ENCODE peak calls at places on chromosomes 6 and 20, in seven cellular contexts. One of them, this sample, is unnamed.

GRCh38 chr6:155090166-155090565 is 95.1 kb downstream of the TIAM2 start:
- DNase-seq in osteocyte: no peak
- DNase-seq in CD8-positive, alpha-beta T cell: no peak
- DNase-seq in epithelial cell of esophagus: no peak
- DNase-seq in neural progenitor cell: no peak
- DNase-seq in fibroblast of pulmonary artery: no peak
- DNase-seq in GM06990: no peak
- DNase-seq in this sample: no peak

GRCh38 chr6:83927470-83927869 is 68.0 kb downstream of the CYB5R4 start:
- DNase-seq in osteocyte: no peak
- DNase-seq in CD8-positive, alpha-beta T cell: no peak
- DNase-seq in epithelial cell of esophagus: no peak
- DNase-seq in neural progenitor cell: no peak
- DNase-seq in fibroblast of pulmonary artery: no peak
- DNase-seq in GM06990: no peak
- DNase-seq in this sample: no peak

GRCh38 chr6:43076928-43077809 is 1.1 kb downstream of the PTK7 start:
- DNase-seq in osteocyte: peak; percentile 85
- DNase-seq in CD8-positive, alpha-beta T cell: no peak
- DNase-seq in epithelial cell of esophagus: peak; percentile 67
- DNase-seq in neural progenitor cell: peak; percentile 78
- DNase-seq in fibroblast of pulmonary artery: peak; percentile 44
- DNase-seq in GM06990: no peak
- DNase-seq in this sample: peak; percentile 51

GRCh38 chr6:32169211-32169610 is 4.8 kb downstream of the EGFL8 start:
- DNase-seq in osteocyte: no peak
- DNase-seq in CD8-positive, alpha-beta T cell: no peak
- DNase-seq in epithelial cell of esophagus: no peak
- DNase-seq in neural progenitor cell: no peak
- DNase-seq in fibroblast of pulmonary artery: no peak
- DNase-seq in GM06990: no peak
- DNase-seq in this sample: no peak

GRCh38 chr6:42525132-42525531 is 38.7 kb upstream of the UBR2 start:
- DNase-seq in osteocyte: no peak
- DNase-seq in CD8-positive, alpha-beta T cell: no peak
- DNase-seq in epithelial cell of esophagus: no peak
- DNase-seq in neural progenitor cell: no peak
- DNase-seq in fibroblast of pulmonary artery: no peak
- DNase-seq in GM06990: no peak
- DNase-seq in this sample: no peak

GRCh38 chr6:82878812-82879211 is 186.8 kb downstream of the UBE3D start:
- DNase-seq in osteocyte: no peak
- DNase-seq in CD8-positive, alpha-beta T cell: no peak
- DNase-seq in epithelial cell of esophagus: no peak
- DNase-seq in neural progenitor cell: no peak
- DNase-seq in fibroblast of pulmonary artery: peak; percentile 31
- DNase-seq in GM06990: no peak
- DNase-seq in this sample: no peak

GRCh38 chr6:30555428-30556005 is 772 bp downstream of the GNL1 start:
- DNase-seq in osteocyte: no peak
- DNase-seq in CD8-positive, alpha-beta T cell: peak; percentile 28
- DNase-seq in epithelial cell of esophagus: peak; percentile 20
- DNase-seq in neural progenitor cell: peak; percentile 83
- DNase-seq in fibroblast of pulmonary artery: peak; percentile 36
- DNase-seq in GM06990: no peak
- DNase-seq in this sample: peak; percentile 24

GRCh38 chr6:98833101-98834059 is 994 bp upstream of the POU3F2 start:
- DNase-seq in osteocyte: no peak
- DNase-seq in CD8-positive, alpha-beta T cell: no peak
- DNase-seq in epithelial cell of esophagus: peak; percentile 33
- DNase-seq in neural progenitor cell: peak; percentile 77
- DNase-seq in fibroblast of pulmonary artery: peak; percentile 26
- DNase-seq in GM06990: peak; percentile 54
- DNase-seq in this sample: no peak

GRCh38 chr6:112253842-112254816 is at the start of gene LAMA4:
- DNase-seq in osteocyte: no peak
- DNase-seq in CD8-positive, alpha-beta T cell: no peak
- DNase-seq in epithelial cell of esophagus: peak; percentile 31
- DNase-seq in neural progenitor cell: peak; percentile 59
- DNase-seq in fibroblast of pulmonary artery: peak; percentile 88
- DNase-seq in GM06990: peak; percentile 10
- DNase-seq in this sample: peak; percentile 19

GRCh38 chr6:106537662-106538061 is 91.6 kb downstream of the RTN4IP1 start:
- DNase-seq in osteocyte: no peak
- DNase-seq in CD8-positive, alpha-beta T cell: no peak
- DNase-seq in epithelial cell of esophagus: no peak
- DNase-seq in neural progenitor cell: no peak
- DNase-seq in fibroblast of pulmonary artery: no peak
- DNase-seq in GM06990: no peak
- DNase-seq in this sample: no peak

DNA sequence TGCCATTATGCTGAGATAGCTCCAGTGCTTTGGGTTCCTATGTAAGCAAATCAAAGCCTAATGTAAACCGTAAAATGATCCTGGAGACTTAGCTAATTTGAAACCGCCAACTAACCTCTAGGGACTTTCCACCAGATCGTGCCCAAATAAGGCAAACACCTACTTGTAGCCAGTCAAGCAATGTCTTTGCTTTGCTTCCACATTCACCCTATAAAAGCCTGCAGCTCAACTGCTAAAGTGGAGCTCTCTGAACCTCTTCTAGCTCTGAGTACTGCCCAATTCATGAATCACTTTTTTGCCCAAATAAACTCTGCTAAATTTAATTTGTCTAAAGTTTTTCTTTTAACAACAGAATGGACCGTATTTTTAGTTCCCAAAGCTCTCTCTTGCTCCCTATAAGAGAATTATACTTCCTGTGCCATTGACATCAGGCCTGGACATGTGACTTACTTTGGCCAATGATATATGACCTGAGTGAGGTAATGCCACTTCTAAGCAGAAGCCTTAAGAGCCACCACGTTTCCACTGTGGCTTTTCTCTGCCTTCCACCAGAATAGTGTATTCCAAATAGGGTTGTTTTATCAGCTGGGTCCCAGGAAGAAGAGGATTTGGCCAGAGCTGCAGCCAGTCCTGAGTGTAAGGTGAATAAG is 34.8 kb upstream of the PSMF1 start:
- DNase-seq in osteocyte: no peak
- DNase-seq in CD8-positive, alpha-beta T cell: no peak
- DNase-seq in epithelial cell of esophagus: no peak
- DNase-seq in neural progenitor cell: no peak
- DNase-seq in fibroblast of pulmonary artery: no peak
- DNase-seq in GM06990: peak; percentile 10
- DNase-seq in this sample: no peak
- TF ChIP-seq CTCF in osteocyte: no peak
- TF ChIP-seq CTCF in CD8-positive, alpha-beta T cell: no peak
- TF ChIP-seq CTCF in epithelial cell of esophagus: no peak
- TF ChIP-seq CTCF in neural progenitor cell: no peak
- TF ChIP-seq CTCF in fibroblast of pulmonary artery: no peak
- TF ChIP-seq CTCF in GM06990: no peak
- TF ChIP-seq CTCF in this sample: no peak

GRCh38 chr20:884983-885952 is 30.9 kb downstream of the ANGPT4 start:
- DNase-seq in osteocyte: no peak
- DNase-seq in CD8-positive, alpha-beta T cell: no peak
- DNase-seq in epithelial cell of esophagus: peak; percentile 79
- DNase-seq in neural progenitor cell: peak; percentile 94
- DNase-seq in fibroblast of pulmonary artery: peak; percentile 53
- DNase-seq in GM06990: no peak
- DNase-seq in this sample: peak; percentile 54
- TF ChIP-seq CTCF in osteocyte: no peak
- TF ChIP-seq CTCF in CD8-positive, alpha-beta T cell: no peak
- TF ChIP-seq CTCF in epithelial cell of esophagus: peak; percentile 24
- TF ChIP-seq CTCF in neural progenitor cell: peak; percentile 52
- TF ChIP-seq CTCF in fibroblast of pulmonary artery: no peak
- TF ChIP-seq CTCF in GM06990: no peak
- TF ChIP-seq CTCF in this sample: peak; percentile 41

GRCh38 chr20:25341716-25342680 is 48.6 kb downstream of the ABHD12 start:
- DNase-seq in osteocyte: no peak
- DNase-seq in CD8-positive, alpha-beta T cell: no peak
- DNase-seq in epithelial cell of esophagus: peak; percentile 36
- DNase-seq in neural progenitor cell: no peak
- DNase-seq in fibroblast of pulmonary artery: peak; percentile 3
- DNase-seq in GM06990: no peak
- DNase-seq in this sample: no peak

GRCh38 chr20:25336561-25337422 is 53.8 kb downstream of the ABHD12 start:
- DNase-seq in osteocyte: no peak
- DNase-seq in CD8-positive, alpha-beta T cell: no peak
- DNase-seq in epithelial cell of esophagus: peak; percentile 81
- DNase-seq in neural progenitor cell: peak; percentile 35
- DNase-seq in fibroblast of pulmonary artery: peak; percentile 61
- DNase-seq in GM06990: no peak
- DNase-seq in this sample: no peak

GRCh38 chr20:25340380-25340779 is 50.3 kb downstream of the ABHD12 start:
- DNase-seq in osteocyte: no peak
- DNase-seq in CD8-positive, alpha-beta T cell: no peak
- DNase-seq in epithelial cell of esophagus: no peak
- DNase-seq in neural progenitor cell: no peak
- DNase-seq in fibroblast of pulmonary artery: no peak
- DNase-seq in GM06990: no peak
- DNase-seq in this sample: no peak

GRCh38 chr20:25339608-25340007 is 51.0 kb downstream of the ABHD12 start:
- DNase-seq in osteocyte: no peak
- DNase-seq in CD8-positive, alpha-beta T cell: no peak
- DNase-seq in epithelial cell of esophagus: no peak
- DNase-seq in neural progenitor cell: no peak
- DNase-seq in fibroblast of pulmonary artery: no peak
- DNase-seq in GM06990: no peak
- DNase-seq in this sample: no peak

DNA sequence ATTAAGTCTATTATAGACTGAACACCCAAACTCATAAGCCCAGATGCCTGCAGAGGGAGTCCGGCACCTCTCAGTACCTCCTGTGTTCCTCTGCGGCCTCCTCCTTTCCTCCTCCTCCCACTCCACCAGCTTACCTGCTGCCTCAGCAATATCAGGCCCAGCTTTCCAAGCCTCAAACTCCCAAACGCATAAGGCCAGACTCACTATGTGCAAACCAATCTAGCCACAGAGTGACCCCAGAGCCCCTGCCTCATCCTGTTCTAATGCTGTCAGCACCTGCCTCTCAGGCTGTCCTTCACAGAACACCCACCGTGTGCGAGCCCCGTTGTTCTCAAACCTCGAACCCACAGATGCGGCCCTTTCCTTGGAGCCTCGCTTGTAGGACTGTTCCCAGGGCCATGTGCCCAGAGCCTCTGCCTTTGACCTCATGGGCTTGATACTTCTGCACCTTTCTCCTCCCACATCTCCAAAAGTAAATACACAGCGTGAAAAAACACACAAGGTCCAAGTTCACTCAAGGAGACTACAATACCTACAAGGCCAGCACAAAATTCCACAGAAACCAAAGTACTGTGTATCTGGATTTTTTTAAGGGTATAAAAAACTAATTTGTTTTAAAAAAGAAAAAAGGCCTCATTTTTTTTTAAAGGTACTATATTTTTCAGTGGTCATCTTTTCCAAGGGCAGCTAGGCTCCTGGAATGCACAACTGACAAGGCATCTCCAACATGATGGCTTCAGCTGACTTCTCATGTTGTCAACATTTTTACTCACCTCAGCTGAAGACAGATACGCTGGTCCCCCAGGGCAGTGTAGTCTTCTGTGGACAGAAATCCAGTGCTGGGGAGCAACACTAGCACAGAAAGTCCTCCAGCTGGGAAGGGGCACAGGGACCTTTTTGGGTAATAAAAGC is 52.3 kb downstream of the ABHD12 start:
- DNase-seq in osteocyte: no peak
- DNase-seq in CD8-positive, alpha-beta T cell: no peak
- DNase-seq in epithelial cell of esophagus: no peak
- DNase-seq in neural progenitor cell: no peak
- DNase-seq in fibroblast of pulmonary artery: no peak
- DNase-seq in GM06990: no peak
- DNase-seq in this sample: no peak
- TF ChIP-seq CTCF in osteocyte: no peak
- TF ChIP-seq CTCF in CD8-positive, alpha-beta T cell: no peak
- TF ChIP-seq CTCF in epithelial cell of esophagus: no peak
- TF ChIP-seq CTCF in neural progenitor cell: no peak
- TF ChIP-seq CTCF in fibroblast of pulmonary artery: no peak
- TF ChIP-seq CTCF in GM06990: no peak
- TF ChIP-seq CTCF in this sample: no peak

DNA sequence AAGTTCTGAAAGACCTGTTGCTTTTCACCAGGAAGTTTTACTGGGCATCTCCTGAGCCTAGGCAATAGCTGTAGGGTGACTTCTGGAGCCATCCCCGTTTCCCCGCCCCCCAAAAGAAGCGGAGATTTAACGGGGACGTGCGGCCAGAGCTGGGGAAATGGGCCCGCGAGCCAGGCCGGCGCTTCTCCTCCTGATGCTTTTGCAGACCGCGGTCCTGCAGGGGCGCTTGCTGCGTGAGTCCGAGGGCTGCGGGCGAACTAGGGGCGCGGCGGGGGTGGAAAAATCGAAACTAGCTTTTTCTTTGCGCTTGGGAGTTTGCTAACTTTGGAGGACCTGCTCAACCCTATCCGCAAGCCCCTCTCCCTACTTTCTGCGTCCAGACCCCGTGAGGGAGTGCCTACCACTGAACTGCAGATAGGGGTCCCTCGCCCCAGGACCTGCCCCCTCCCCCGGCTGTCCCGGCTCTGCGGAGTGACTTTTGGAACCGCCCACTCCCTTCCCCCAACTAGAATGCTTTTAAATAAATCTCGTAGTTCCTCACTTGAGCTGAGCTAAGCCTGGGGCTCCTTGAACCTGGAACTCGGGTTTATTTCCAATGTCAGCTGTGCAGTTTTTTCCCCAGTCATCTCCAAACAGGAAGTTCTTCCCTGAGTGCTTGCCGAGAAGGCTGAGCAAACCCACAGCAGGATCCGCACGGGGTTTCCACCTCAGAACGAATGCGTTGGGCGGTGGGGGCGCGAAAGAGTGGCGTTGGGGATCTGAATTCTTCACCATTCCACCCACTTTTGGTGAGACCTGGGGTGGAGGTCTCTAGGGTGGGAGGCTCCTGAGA is at the start of gene HFE:
- DNase-seq in osteocyte: no peak
- DNase-seq in CD8-positive, alpha-beta T cell: peak; percentile 23
- DNase-seq in epithelial cell of esophagus: peak; percentile 54
- DNase-seq in neural progenitor cell: peak; percentile 50
- DNase-seq in fibroblast of pulmonary artery: peak; percentile 60
- DNase-seq in GM06990: peak; percentile 50
- DNase-seq in this sample: peak; percentile 16
- TF ChIP-seq CTCF in osteocyte: no peak
- TF ChIP-seq CTCF in CD8-positive, alpha-beta T cell: no peak
- TF ChIP-seq CTCF in epithelial cell of esophagus: no peak
- TF ChIP-seq CTCF in neural progenitor cell: peak; percentile 26
- TF ChIP-seq CTCF in fibroblast of pulmonary artery: peak; percentile 12
- TF ChIP-seq CTCF in GM06990: peak; percentile 10
- TF ChIP-seq CTCF in this sample: peak; percentile 26